ENCODE peak calls at places on chromosomes 12 and 14, in five cellular contexts. One of them, this sample, is unnamed.

GRCh38 chr12:4355843-4356327 is 23.6 kb downstream of the FGF23 start:
- DNase-seq in mammary epithelial cell: peak; percentile 9
- DNase-seq in pancreas: no peak
- DNase-seq in psoas muscle: peak; percentile 25
- DNase-seq in PC-3: peak; percentile 32
- DNase-seq in this sample: peak; percentile 48

GRCh38 chr14:96256420-96256819 is 410 bp downstream of the BDKRB1 start:
- DNase-seq in pancreas: no peak
- DNase-seq in psoas muscle: no peak
- DNase-seq in PC-3: no peak
- DNase-seq in mammary epithelial cell: peak; percentile 79
- DNase-seq in this sample: no peak

GRCh38 chr12:46404225-46404631 is 31.7 kb upstream of the SLC38A2 start:
- DNase-seq in psoas muscle: no peak
- DNase-seq in mammary epithelial cell: no peak
- DNase-seq in pancreas: no peak
- DNase-seq in PC-3: no peak
- DNase-seq in this sample: no peak

GRCh38 chr12:7638064-7638763 is 27.5 kb downstream of the APOBEC1 start:
- DNase-seq in pancreas: no peak
- DNase-seq in psoas muscle: no peak
- DNase-seq in mammary epithelial cell: no peak
- DNase-seq in PC-3: no peak
- DNase-seq in this sample: no peak

GRCh38 chr12:131436922-131437705 is 273.8 kb upstream of the SFSWAP start:
- DNase-seq in psoas muscle: no peak
- DNase-seq in pancreas: no peak
- DNase-seq in mammary epithelial cell: no peak
- DNase-seq in PC-3: no peak
- DNase-seq in this sample: no peak

GRCh38 chr12:130195369-130195768 is 33.1 kb downstream of the FZD10 start:
- DNase-seq in PC-3: no peak
- DNase-seq in pancreas: no peak
- DNase-seq in psoas muscle: no peak
- DNase-seq in mammary epithelial cell: no peak
- DNase-seq in this sample: no peak

GRCh38 chr12:219891-220352 is 6.0 kb upstream of the SLC6A12 start:
- DNase-seq in pancreas: peak; percentile 89
- DNase-seq in psoas muscle: peak; percentile 56
- DNase-seq in mammary epithelial cell: no peak
- DNase-seq in PC-3: peak; percentile 56
- DNase-seq in this sample: peak; percentile 79

GRCh38 chr12:3772380-3772779 is 19.5 kb upstream of the CRACR2A start:
- DNase-seq in pancreas: no peak
- DNase-seq in psoas muscle: no peak
- DNase-seq in mammary epithelial cell: no peak
- DNase-seq in PC-3: no peak
- DNase-seq in this sample: no peak

GRCh38 chr14:37262649-37263048 is 64.9 kb downstream of the MIPOL1 start:
- DNase-seq in pancreas: no peak
- DNase-seq in PC-3: no peak
- DNase-seq in mammary epithelial cell: no peak
- DNase-seq in psoas muscle: no peak
- DNase-seq in this sample: no peak

GRCh38 chr12:3540387-3541320 is 49.7 kb downstream of the PRMT8 start:
- DNase-seq in mammary epithelial cell: no peak
- DNase-seq in pancreas: no peak
- DNase-seq in PC-3: no peak
- DNase-seq in psoas muscle: no peak
- DNase-seq in this sample: no peak

GRCh38 chr12:31118831-31119530 is 45.3 kb downstream of the DDX11 start:
- DNase-seq in pancreas: peak; percentile 78
- DNase-seq in psoas muscle: no peak
- DNase-seq in mammary epithelial cell: no peak
- DNase-seq in PC-3: no peak
- DNase-seq in this sample: no peak

GRCh38 chr12:115873416-115874082 is 403.9 kb downstream of the MED13L start:
- DNase-seq in PC-3: peak; percentile 53
- DNase-seq in pancreas: no peak
- DNase-seq in psoas muscle: no peak
- DNase-seq in mammary epithelial cell: no peak
- DNase-seq in this sample: no peak

GRCh38 chr12:132174015-132174660 is 29.9 kb downstream of the NOC4L start:
- DNase-seq in mammary epithelial cell: no peak
- DNase-seq in pancreas: peak; percentile 66
- DNase-seq in PC-3: no peak
- DNase-seq in psoas muscle: peak; percentile 7
- DNase-seq in this sample: no peak

GRCh38 chr14:70885343-70886014 is 21.8 kb upstream of the PCNX1 start:
- DNase-seq in psoas muscle: no peak
- DNase-seq in PC-3: no peak
- DNase-seq in pancreas: no peak
- DNase-seq in mammary epithelial cell: no peak
- DNase-seq in this sample: no peak

GRCh38 chr14:23285530-23286019 is 357 bp downstream of the HOMEZ start:
- DNase-seq in psoas muscle: no peak
- DNase-seq in pancreas: no peak
- DNase-seq in mammary epithelial cell: no peak
- DNase-seq in PC-3: no peak
- DNase-seq in this sample: peak; percentile 46

GRCh38 chr12:80707830-80708534 is 548 bp downstream of the MYF6 start:
- DNase-seq in mammary epithelial cell: no peak
- DNase-seq in psoas muscle: peak; percentile 27
- DNase-seq in PC-3: no peak
- DNase-seq in pancreas: peak; percentile 55
- DNase-seq in this sample: no peak

GRCh38 chr14:20797159-20797558 is 5.5 kb downstream of the RNASE1 start:
- DNase-seq in psoas muscle: no peak
- DNase-seq in pancreas: no peak
- DNase-seq in mammary epithelial cell: no peak
- DNase-seq in PC-3: no peak
- DNase-seq in this sample: no peak

GRCh38 chr12:115930336-115930735 is 347.2 kb downstream of the MED13L start:
- DNase-seq in psoas muscle: no peak
- DNase-seq in pancreas: no peak
- DNase-seq in mammary epithelial cell: no peak
- DNase-seq in PC-3: peak; percentile 68
- DNase-seq in this sample: no peak

GRCh38 chr12:107027304-107028053 is 40.5 kb upstream of the MTERF2 start:
- DNase-seq in pancreas: no peak
- DNase-seq in psoas muscle: no peak
- DNase-seq in mammary epithelial cell: peak; percentile 91
- DNase-seq in PC-3: peak; percentile 98
- DNase-seq in this sample: no peak

GRCh38 chr14:64757601-64758000 is 53.4 kb downstream of the PLEKHG3 start:
- DNase-seq in pancreas: no peak
- DNase-seq in psoas muscle: no peak
- DNase-seq in PC-3: no peak
- DNase-seq in mammary epithelial cell: no peak
- DNase-seq in this sample: no peak

GRCh38 chr12:66288121-66288520 is 14.2 kb upstream of the HELB start:
- DNase-seq in PC-3: no peak
- DNase-seq in psoas muscle: no peak
- DNase-seq in pancreas: no peak
- DNase-seq in mammary epithelial cell: no peak
- DNase-seq in this sample: no peak

GRCh38 chr12:4857472-4858291 is 52.0 kb upstream of the KCNA1 start:
- DNase-seq in mammary epithelial cell: peak; percentile 39
- DNase-seq in pancreas: peak; percentile 78
- DNase-seq in PC-3: peak; percentile 68
- DNase-seq in psoas muscle: peak; percentile 68
- DNase-seq in this sample: peak; percentile 80

GRCh38 chr14:71225108-71225507 is 317.8 kb downstream of the PCNX1 start:
- DNase-seq in mammary epithelial cell: no peak
- DNase-seq in pancreas: no peak
- DNase-seq in PC-3: no peak
- DNase-seq in psoas muscle: no peak
- DNase-seq in this sample: no peak

GRCh38 chr12:2651061-2651965 is 143.5 kb upstream of the FKBP4 start:
- DNase-seq in pancreas: peak; percentile 42
- DNase-seq in mammary epithelial cell: no peak
- DNase-seq in PC-3: no peak
- DNase-seq in psoas muscle: no peak
- DNase-seq in this sample: no peak

GRCh38 chr14:103436533-103436932 is 51.3 kb downstream of the MARK3 start:
- DNase-seq in psoas muscle: no peak
- DNase-seq in pancreas: no peak
- DNase-seq in PC-3: peak; percentile 13
- DNase-seq in mammary epithelial cell: peak; percentile 30
- DNase-seq in this sample: no peak

GRCh38 chr12:117148642-117149041 is 41.6 kb downstream of the FBXO21 start:
- DNase-seq in psoas muscle: no peak
- DNase-seq in pancreas: no peak
- DNase-seq in PC-3: no peak
- DNase-seq in mammary epithelial cell: no peak
- DNase-seq in this sample: no peak

GRCh38 chr12:48946206-48946605 is 11.1 kb downstream of the ARF3 start:
- DNase-seq in psoas muscle: no peak
- DNase-seq in pancreas: no peak
- DNase-seq in PC-3: no peak
- DNase-seq in mammary epithelial cell: no peak
- DNase-seq in this sample: peak; percentile 55

GRCh38 chr12:15650399-15651128 is 138.6 kb downstream of the EPS8 start:
- DNase-seq in pancreas: no peak
- DNase-seq in PC-3: no peak
- DNase-seq in psoas muscle: no peak
- DNase-seq in mammary epithelial cell: no peak
- DNase-seq in this sample: no peak

GRCh38 chr14:75299064-75299463 is 20.4 kb downstream of the FOS start:
- DNase-seq in psoas muscle: peak; percentile 46
- DNase-seq in pancreas: no peak
- DNase-seq in mammary epithelial cell: peak; percentile 20
- DNase-seq in PC-3: no peak
- DNase-seq in this sample: no peak

GRCh38 chr12:47391566-47391965 is 311.8 kb upstream of the AMIGO2 start:
- DNase-seq in psoas muscle: no peak
- DNase-seq in mammary epithelial cell: no peak
- DNase-seq in pancreas: no peak
- DNase-seq in PC-3: no peak
- DNase-seq in this sample: no peak

GRCh38 chr14:93318927-93319326 is 13.9 kb downstream of the BTBD7 start:
- DNase-seq in PC-3: no peak
- DNase-seq in pancreas: no peak
- DNase-seq in psoas muscle: no peak
- DNase-seq in mammary epithelial cell: no peak
- DNase-seq in this sample: no peak

GRCh38 chr12:101653503-101653902 is 43.9 kb upstream of the CHPT1 start:
- DNase-seq in pancreas: no peak
- DNase-seq in PC-3: no peak
- DNase-seq in mammary epithelial cell: no peak
- DNase-seq in psoas muscle: no peak
- DNase-seq in this sample: peak; percentile 38

GRCh38 chr12:50019524-50019923 is 5.8 kb downstream of the RACGAP1 start:
- DNase-seq in PC-3: no peak
- DNase-seq in mammary epithelial cell: no peak
- DNase-seq in pancreas: no peak
- DNase-seq in psoas muscle: no peak
- DNase-seq in this sample: no peak
- H3K4me1 ChIP-seq in PC-3: peaks cover 14% of the 10 kb centered on the region
- H3K4me1 ChIP-seq in mammary epithelial cell: peaks cover 11% of the 10 kb centered on the region
- H3K4me1 ChIP-seq in pancreas: no peaks in the 10 kb centered on the region
- H3K4me1 ChIP-seq in psoas muscle: no peaks in the 10 kb centered on the region
- H3K4me1 ChIP-seq in this sample: peaks cover 2% of the 10 kb centered on the region

GRCh38 chr14:92093320-92093719 is 13.1 kb downstream of the ATXN3 start:
- DNase-seq in PC-3: no peak
- DNase-seq in psoas muscle: no peak
- DNase-seq in pancreas: no peak
- DNase-seq in mammary epithelial cell: no peak
- DNase-seq in this sample: no peak
- TF ChIP-seq CTCF in PC-3: peak; percentile 33
- TF ChIP-seq CTCF in psoas muscle: no peak
- TF ChIP-seq CTCF in pancreas: no peak
- TF ChIP-seq CTCF in mammary epithelial cell: no peak
- TF ChIP-seq CTCF in this sample: no peak

GRCh38 chr12:108594960-108595710 is 2.7 kb downstream of the TMEM119 start:
- DNase-seq in mammary epithelial cell: no peak
- DNase-seq in pancreas: no peak
- DNase-seq in psoas muscle: no peak
- DNase-seq in PC-3: no peak
- DNase-seq in this sample: no peak

GRCh38 chr12:108596854-108597558 is 878 bp downstream of the TMEM119 start:
- DNase-seq in psoas muscle: no peak
- DNase-seq in mammary epithelial cell: no peak
- DNase-seq in pancreas: no peak
- DNase-seq in PC-3: no peak
- DNase-seq in this sample: no peak

GRCh38 chr12:108595711-108596647 is 1.9 kb downstream of the TMEM119 start:
- DNase-seq in mammary epithelial cell: no peak
- DNase-seq in PC-3: no peak
- DNase-seq in pancreas: no peak
- DNase-seq in psoas muscle: no peak
- DNase-seq in this sample: no peak

GRCh38 chr12:108592033-108592909 is 5.6 kb downstream of the TMEM119 start:
- DNase-seq in psoas muscle: no peak
- DNase-seq in pancreas: no peak
- DNase-seq in mammary epithelial cell: no peak
- DNase-seq in PC-3: no peak
- DNase-seq in this sample: no peak

DNA sequence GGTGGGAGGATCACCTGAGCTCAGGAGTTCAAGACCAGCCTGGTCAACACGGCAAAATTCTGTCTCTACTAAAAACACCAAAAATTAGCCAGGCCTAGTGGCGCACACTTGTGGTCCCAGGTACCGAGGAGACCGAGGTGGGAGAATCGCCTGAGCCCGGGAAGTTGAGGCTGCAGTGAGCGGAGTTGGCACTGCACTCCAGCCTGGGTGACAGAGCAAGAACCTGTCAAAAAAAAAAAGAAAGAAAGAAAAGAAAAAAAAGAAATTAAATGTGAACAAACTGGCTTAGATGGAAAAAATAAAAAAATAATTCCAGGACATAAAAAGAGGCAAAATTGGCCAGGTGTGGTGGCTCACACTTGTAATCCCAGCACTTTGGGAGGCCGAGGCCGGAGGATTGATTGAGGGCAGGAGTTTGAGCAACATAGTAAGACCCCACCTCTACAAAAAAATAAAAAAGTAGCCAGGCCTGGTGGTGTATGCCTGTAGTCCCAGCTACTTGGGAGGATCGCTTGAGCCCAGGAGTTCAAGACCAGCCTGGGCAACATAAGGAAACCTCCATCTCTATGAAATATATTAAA is 3.5 kb downstream of the TMEM119 start:
- DNase-seq in pancreas: no peak
- DNase-seq in PC-3: no peak
- DNase-seq in mammary epithelial cell: no peak
- DNase-seq in psoas muscle: no peak
- DNase-seq in this sample: no peak
- H3K36me3 ChIP-seq in pancreas: no peaks in the 10 kb centered on the region
- H3K36me3 ChIP-seq in PC-3: no peaks in the 10 kb centered on the region
- H3K36me3 ChIP-seq in mammary epithelial cell: no peaks in the 10 kb centered on the region
- H3K36me3 ChIP-seq in psoas muscle: no peaks in the 10 kb centered on the region
- H3K36me3 ChIP-seq in this sample: no peaks in the 10 kb centered on the region

DNA sequence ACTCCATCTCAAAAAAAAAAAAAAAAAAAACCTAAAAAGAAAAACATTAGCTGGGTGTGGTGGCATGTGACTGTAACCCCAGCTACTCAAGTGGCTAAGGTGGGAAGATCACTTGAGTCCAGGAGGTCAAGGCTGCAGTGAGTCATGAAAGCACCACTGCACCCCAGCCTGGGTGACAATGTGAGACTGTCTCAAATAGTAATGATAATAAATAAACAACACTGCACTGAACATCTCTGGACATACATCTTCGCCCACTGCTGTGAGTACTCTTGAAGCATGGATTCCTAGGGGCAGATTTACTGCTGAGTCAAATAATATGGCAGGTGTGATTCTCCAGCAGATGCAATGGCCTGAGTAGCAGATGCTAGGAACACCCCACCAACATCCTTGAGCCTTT is 23.7 kb downstream of the ABCB9 start:
- DNase-seq in psoas muscle: no peak
- DNase-seq in pancreas: no peak
- DNase-seq in mammary epithelial cell: no peak
- DNase-seq in PC-3: no peak
- DNase-seq in this sample: no peak
- H3K4me1 ChIP-seq in psoas muscle: peaks cover 12% of the 10 kb centered on the region
- H3K4me1 ChIP-seq in pancreas: no peaks in the 10 kb centered on the region
- H3K4me1 ChIP-seq in mammary epithelial cell: peaks cover 49% of the 10 kb centered on the region
- H3K4me1 ChIP-seq in PC-3: peaks cover 61% of the 10 kb centered on the region
- H3K4me1 ChIP-seq in this sample: peaks cover 16% of the 10 kb centered on the region